ENCODE peak calls at places on chromosomes 13 and 19, in four cellular contexts. One of them, this sample, is unnamed.

GRCh38 chr13:40148742-40149141 is 493.3 kb downstream of the COG6 start:
- DNase-seq in ascending aorta: no peak
- DNase-seq in body of pancreas: no peak
- DNase-seq in keratinocyte: no peak
- DNase-seq in this sample: no peak

GRCh38 chr13:49756263-49756662 is 36.2 kb downstream of the KPNA3 start:
- DNase-seq in keratinocyte: no peak
- DNase-seq in body of pancreas: no peak
- DNase-seq in ascending aorta: no peak
- DNase-seq in this sample: no peak

GRCh38 chr13:59684105-59684504 is 479.6 kb downstream of the DIAPH3 start:
- DNase-seq in body of pancreas: no peak
- DNase-seq in ascending aorta: no peak
- DNase-seq in keratinocyte: no peak
- DNase-seq in this sample: no peak

GRCh38 chr19:35297922-35298321 is 6.0 kb downstream of the MAG start:
- DNase-seq in body of pancreas: no peak
- DNase-seq in ascending aorta: no peak
- DNase-seq in keratinocyte: no peak
- DNase-seq in this sample: no peak

GRCh38 chr13:97878421-97879375 is 74.8 kb upstream of the IPO5 start:
- DNase-seq in keratinocyte: no peak
- DNase-seq in body of pancreas: no peak
- DNase-seq in ascending aorta: no peak
- DNase-seq in this sample: no peak

GRCh38 chr19:29660835-29661234 is 4.4 kb upstream of the PLEKHF1 start:
- DNase-seq in keratinocyte: no peak
- DNase-seq in ascending aorta: no peak
- DNase-seq in body of pancreas: no peak
- DNase-seq in this sample: no peak

GRCh38 chr19:39308531-39309304 is 11.9 kb downstream of the LRFN1 start:
- DNase-seq in ascending aorta: no peak
- DNase-seq in keratinocyte: no peak
- DNase-seq in body of pancreas: no peak
- DNase-seq in this sample: no peak

GRCh38 chr13:104594801-104595200 is 1528.6 kb upstream of the SLC10A2 start:
- DNase-seq in ascending aorta: no peak
- DNase-seq in body of pancreas: no peak
- DNase-seq in keratinocyte: no peak
- DNase-seq in this sample: no peak

GRCh38 chr19:17873661-17874422 is 2.1 kb downstream of the SLC5A5 start:
- DNase-seq in ascending aorta: no peak
- DNase-seq in keratinocyte: no peak
- DNase-seq in body of pancreas: no peak
- DNase-seq in this sample: no peak

GRCh38 chr19:18350490-18350889 is 10.1 kb downstream of the PGPEP1 start:
- DNase-seq in ascending aorta: no peak
- DNase-seq in body of pancreas: no peak
- DNase-seq in keratinocyte: no peak
- DNase-seq in this sample: no peak

GRCh38 chr13:95745289-95745688 is 68.3 kb downstream of the DNAJC3 start:
- DNase-seq in keratinocyte: no peak
- DNase-seq in body of pancreas: no peak
- DNase-seq in ascending aorta: no peak
- DNase-seq in this sample: peak; percentile 21

GRCh38 chr19:41456342-41456918 is 13.5 kb downstream of the ERICH4 start:
- DNase-seq in keratinocyte: no peak
- DNase-seq in body of pancreas: no peak
- DNase-seq in ascending aorta: no peak
- DNase-seq in this sample: no peak

GRCh38 chr19:44846455-44847143 is 502 bp downstream of the NECTIN2 start:
- DNase-seq in body of pancreas: peak; percentile 62
- DNase-seq in ascending aorta: no peak
- DNase-seq in keratinocyte: no peak
- DNase-seq in this sample: peak; percentile 40

DNA sequence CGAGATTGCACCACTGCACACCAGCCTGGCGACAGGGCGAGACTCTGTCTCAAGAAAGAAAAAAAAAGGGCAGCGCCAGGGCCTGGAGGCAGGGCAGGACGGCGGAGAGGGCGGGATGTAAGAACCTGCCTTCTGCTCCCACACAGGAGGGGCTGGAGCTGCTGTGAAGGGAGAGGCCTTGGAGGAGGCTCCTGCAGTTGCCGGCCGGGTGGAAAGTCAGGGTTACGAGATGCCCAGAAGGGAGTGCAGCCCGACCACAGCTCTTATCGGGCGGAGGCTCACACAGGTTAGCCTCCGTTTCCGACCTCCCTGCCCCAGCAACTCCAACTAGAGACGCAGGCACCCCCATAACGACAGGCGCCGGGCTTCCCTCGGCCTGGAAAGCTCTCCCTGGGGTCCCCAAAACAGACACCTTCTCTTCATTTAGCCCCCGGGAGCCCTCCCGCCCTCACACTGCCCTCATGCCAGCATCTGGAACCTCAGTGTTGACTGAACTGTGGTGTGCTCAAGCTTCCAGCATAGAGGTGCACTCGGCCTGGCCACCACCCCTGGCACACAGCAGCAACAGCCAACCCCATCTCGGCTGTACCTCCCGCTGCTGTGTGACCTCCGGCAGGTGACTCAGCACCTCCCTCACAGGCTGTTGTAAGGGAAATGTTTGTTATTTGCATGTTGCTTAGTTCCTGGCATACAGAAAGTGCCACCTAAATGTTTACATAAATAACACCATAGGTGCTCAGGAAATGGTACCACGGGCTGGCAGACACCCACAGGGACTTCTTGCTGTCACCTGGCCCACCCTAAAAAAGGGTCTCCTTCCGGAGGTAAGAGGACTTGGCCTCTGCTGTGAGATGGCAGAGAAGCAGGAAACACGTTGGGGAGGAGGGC is 1.3 kb downstream of the PLPP2 start:
- DNase-seq in ascending aorta: no peak
- DNase-seq in keratinocyte: peak; percentile 57
- DNase-seq in body of pancreas: peak; percentile 59
- DNase-seq in this sample: peak; percentile 36
- H3K4me3 ChIP-seq in ascending aorta: peak overlapping the region; percentile 40
- H3K4me3 ChIP-seq in keratinocyte: peak overlapping the region; percentile 6
- H3K4me3 ChIP-seq in body of pancreas: no peak overlapping the region
- H3K4me3 ChIP-seq in this sample: no peak overlapping the region

GRCh38 chr19:13103961-13104847 is 1.5 kb upstream of the LYL1 start:
- DNase-seq in body of pancreas: no peak
- DNase-seq in keratinocyte: no peak
- DNase-seq in ascending aorta: no peak
- DNase-seq in this sample: peak; percentile 73
- H3K4me3 ChIP-seq in body of pancreas: no peak overlapping the region
- H3K4me3 ChIP-seq in keratinocyte: no peak overlapping the region
- H3K4me3 ChIP-seq in ascending aorta: no peak overlapping the region
- H3K4me3 ChIP-seq in this sample: peak overlapping the region; percentile 39

GRCh38 chr13:36294061-36294460 is 3.6 kb downstream of the CCDC169 start:
- DNase-seq in keratinocyte: no peak
- DNase-seq in body of pancreas: no peak
- DNase-seq in ascending aorta: no peak
- DNase-seq in this sample: no peak

GRCh38 chr13:36297259-36297599 is 385 bp downstream of the CCDC169 start:
- DNase-seq in ascending aorta: no peak
- DNase-seq in body of pancreas: no peak
- DNase-seq in keratinocyte: no peak
- DNase-seq in this sample: no peak

GRCh38 chr13:36297600-36298338 is at the start of gene CCDC169:
- DNase-seq in keratinocyte: no peak
- DNase-seq in body of pancreas: peak; percentile 68
- DNase-seq in ascending aorta: no peak
- DNase-seq in this sample: peak; percentile 66

GRCh38 chr13:36302289-36302688 is 4.7 kb upstream of the CCDC169 start:
- DNase-seq in ascending aorta: no peak
- DNase-seq in keratinocyte: no peak
- DNase-seq in body of pancreas: no peak
- DNase-seq in this sample: no peak

DNA sequence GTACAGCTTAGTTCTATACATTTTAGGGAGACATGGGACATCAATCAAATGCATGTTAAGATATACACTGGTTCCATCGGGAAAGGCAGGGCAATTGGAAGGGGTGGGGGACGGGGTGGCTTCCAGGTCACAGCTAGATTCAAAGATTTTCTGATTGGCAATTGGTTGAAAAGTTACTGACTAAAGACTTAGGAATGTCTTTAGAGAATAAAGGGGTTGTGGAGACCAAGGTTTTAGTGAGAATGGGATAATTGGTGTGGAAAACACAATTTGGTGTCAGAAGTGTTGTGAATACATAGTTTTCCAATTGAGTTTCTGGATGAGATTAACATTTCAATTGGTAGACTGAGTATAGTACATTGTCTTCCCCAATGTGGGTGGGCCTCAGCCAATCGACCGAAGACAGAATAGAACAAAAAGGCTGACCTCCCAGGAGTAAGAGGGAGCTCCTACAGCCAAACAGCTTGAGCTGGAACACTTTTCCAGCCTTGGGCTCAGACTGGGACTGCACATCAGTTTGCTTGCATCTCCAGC is 988 bp upstream of the CCDC169 start:
- DNase-seq in keratinocyte: no peak
- DNase-seq in ascending aorta: no peak
- DNase-seq in body of pancreas: no peak
- DNase-seq in this sample: no peak
- H3K4me3 ChIP-seq in keratinocyte: no peak overlapping the region
- H3K4me3 ChIP-seq in ascending aorta: no peak overlapping the region
- H3K4me3 ChIP-seq in body of pancreas: no peak overlapping the region
- H3K4me3 ChIP-seq in this sample: peak overlapping the region; percentile 79

GRCh38 chr19:2852598-2852997 is 11.3 kb downstream of the ZNF555 start:
- DNase-seq in body of pancreas: no peak
- DNase-seq in ascending aorta: no peak
- DNase-seq in keratinocyte: no peak
- DNase-seq in this sample: no peak
- H3K4me3 ChIP-seq in body of pancreas: no peak overlapping the region
- H3K4me3 ChIP-seq in ascending aorta: peak overlapping the region; percentile 22
- H3K4me3 ChIP-seq in keratinocyte: no peak overlapping the region
- H3K4me3 ChIP-seq in this sample: no peak overlapping the region

GRCh38 chr13:20160346-20161274 is at the start of gene GJA3:
- DNase-seq in keratinocyte: no peak
- DNase-seq in body of pancreas: no peak
- DNase-seq in ascending aorta: no peak
- DNase-seq in this sample: no peak
- H3K4me3 ChIP-seq in keratinocyte: peak within 1 kb of the TSS; percentile 67
- H3K4me3 ChIP-seq in body of pancreas: no peak within 1 kb of the TSS
- H3K4me3 ChIP-seq in ascending aorta: peak within 1 kb of the TSS; percentile 34
- H3K4me3 ChIP-seq in this sample: peak within 1 kb of the TSS; percentile 55

GRCh38 chr13:41694902-41695301 is 237.6 kb downstream of the RGCC start:
- DNase-seq in keratinocyte: no peak
- DNase-seq in ascending aorta: peak; percentile 48
- DNase-seq in body of pancreas: peak; percentile 39
- DNase-seq in this sample: peak; percentile 55
- H3K4me3 ChIP-seq in keratinocyte: no peak overlapping the region
- H3K4me3 ChIP-seq in ascending aorta: no peak overlapping the region
- H3K4me3 ChIP-seq in body of pancreas: no peak overlapping the region
- H3K4me3 ChIP-seq in this sample: peak overlapping the region; percentile 44

GRCh38 chr13:48317511-48317981 is 14.0 kb downstream of the RB1 start:
- DNase-seq in keratinocyte: no peak
- DNase-seq in ascending aorta: no peak
- DNase-seq in body of pancreas: no peak
- DNase-seq in this sample: no peak
- H3K4me3 ChIP-seq in keratinocyte: no peak overlapping the region
- H3K4me3 ChIP-seq in ascending aorta: peak overlapping the region; percentile 22
- H3K4me3 ChIP-seq in body of pancreas: no peak overlapping the region
- H3K4me3 ChIP-seq in this sample: peak overlapping the region; percentile 41